ENCODE peak calls at places on chromosomes 12 and 14, in six cellular contexts. K is lung microvascular endothelial cell; B is hepatocyte; U is hypothalamus; G is activated CD4-positive, alpha-beta T cell treated with anti-CD3 and anti-CD28 coated beads, Interleukin-2, amount 10 ng/mL, durations not matched to agents 7 days and 5 days; M is GM04504. C is an unnamed sample.

GRCh38 chr14:89534896-89535615 is 118.0 kb upstream of the FOXN3 start:
- DNase-seq in K (no peak), B (no peak), M (no peak), G (no peak), U (no peak), C (peak)

GRCh38 chr14:63860146-63860545 is 7.3 kb downstream of the SYNE2 start:
- DNase-seq in B (no peak), G (no peak), U (no peak), K (no peak), M (no peak), C (no peak)

GRCh38 chr12:40099423-40099853 is 6.4 kb downstream of the SLC2A13 start:
- DNase-seq in U (no peak), K (no peak), B (peak), M (no peak), G (no peak), C (no peak)

GRCh38 chr12:15274561-15274967 is 47.7 kb upstream of the PTPRO start:
- DNase-seq in U (no peak), B (peak), M (no peak), G (no peak), K (no peak), C (no peak)

GRCh38 chr12:105369014-105369413 is 38.5 kb downstream of the C12orf75 start:
- DNase-seq in U (no peak), G (no peak), M (peak), K (no peak), B (no peak), C (peak)

GRCh38 chr14:92931681-92932447 is 8.9 kb downstream of the CHGA start:
- DNase-seq in M (no peak), B (no peak), G (no peak), K (no peak), U (no peak), C (no peak)

GRCh38 chr12:93860659-93861373 is 183.6 kb downstream of the CRADD start:
- DNase-seq in G (no peak), B (no peak), M (no peak), K (no peak), U (no peak), C (no peak)

GRCh38 chr12:15474766-15475165 is 152.5 kb downstream of the PTPRO start:
- DNase-seq in G (no peak), K (no peak), B (no peak), U (no peak), M (no peak), C (no peak)

GRCh38 chr14:67240168-67240932 is 885 bp upstream of the PALS1 start:
- DNase-seq in G (peak), M (no peak), U (peak), K (peak), B (peak), C (no peak)

GRCh38 chr14:75022655-75023054 is 19.9 kb downstream of the EIF2B2 start:
- DNase-seq in U (no peak), M (no peak), B (peak), K (peak), G (no peak), C (no peak)

GRCh38 chr12:26338574-26339572 is 143.5 kb downstream of the SSPN start:
- DNase-seq in B (no peak), M (no peak), U (no peak), G (no peak), K (peak), C (no peak)

GRCh38 chr12:108906971-108907370 is 27.1 kb downstream of the DAO start:
- DNase-seq in U (no peak), K (no peak), G (no peak), M (no peak), B (no peak), C (no peak)

GRCh38 chr12:3252416-3252815 is 175.2 kb downstream of the TSPAN9 start:
- DNase-seq in M (peak), G (no peak), K (no peak), B (peak), U (peak), C (peak)

GRCh38 chr12:24853588-24853987 is 95.3 kb downstream of the BCAT1 start:
- DNase-seq in G (no peak), M (no peak), K (peak), U (no peak), B (no peak), C (no peak)

GRCh38 chr14:65249471-65250161 is 147.3 kb upstream of the MAX start:
- DNase-seq in U (no peak), B (no peak), G (no peak), M (no peak), K (no peak), C (no peak)

GRCh38 chr12:69099201-69099837 is 140.1 kb upstream of the CPSF6 start:
- DNase-seq in B (no peak), K (no peak), M (no peak), U (no peak), G (no peak), C (no peak)

GRCh38 chr12:1948883-1949282 is 30.4 kb upstream of the CACNA2D4 start:
- DNase-seq in B (no peak), K (no peak), G (no peak), U (no peak), M (no peak), C (no peak)

GRCh38 chr14:75961662-75962061 is 20.1 kb downstream of the TGFB3 start:
- DNase-seq in M (no peak), U (no peak), B (no peak), G (no peak), K (no peak), C (no peak)

GRCh38 chr12:55636116-55636655 is 506 bp upstream of the OR10P1 start:
- DNase-seq in M (no peak), B (no peak), U (no peak), K (no peak), G (no peak), C (no peak)

GRCh38 chr14:103886304-103887169 is 39.2 kb upstream of the PPP1R13B start:
- DNase-seq in M (no peak), B (peak), U (no peak), G (no peak), K (no peak), C (no peak)

GRCh38 chr12:3491938-3492867 is 1.2 kb downstream of the PRMT8 start:
- DNase-seq in B (peak), U (peak), K (peak), G (peak), M (peak), C (peak)

GRCh38 chr12:122366685-122367475 is 55.6 kb downstream of the CLIP1 start:
- DNase-seq in M (peak), G (no peak), B (peak), K (peak), U (no peak), C (peak)

GRCh38 chr14:75452900-75453816 is 25.3 kb downstream of the JDP2 start:
- DNase-seq in M (peak), B (peak), G (no peak), K (peak), U (no peak), C (peak)

GRCh38 chr12:95789126-95790024 is 1.2 kb downstream of the NTN4 start:
- DNase-seq in K (peak), B (peak), G (no peak), U (no peak), M (no peak), C (no peak)

GRCh38 chr12:79936670-79937069 is 1.8 kb upstream of the PPP1R12A start:
- DNase-seq in M (no peak), K (peak), G (no peak), U (no peak), B (no peak), C (no peak)